ENCODE peak calls at places on chromosomes 6 and 20, in six cellular contexts. Q is K562, J is A549, N is HepG2, I is SK-N-SH, Z is GM12878. L is an unnamed sample.

GRCh38 chr20:58558483-58559367 is 43.5 kb upstream of the APCDD1L start:
- DNase-seq in N (no peak), I (no peak), Z (no peak), Q (no peak), J (no peak), L (no peak)

GRCh38 chr6:50610562-50610961 is 102.8 kb upstream of the TFAP2D start:
- DNase-seq in N (no peak), Q (no peak), J (no peak), Z (no peak), I (peak), L (no peak)

GRCh38 chr6:25298508-25298834 is 19.3 kb downstream of the CARMIL1 start:
- DNase-seq in Q (no peak), N (no peak), J (no peak), Z (no peak), I (no peak), L (no peak)

GRCh38 chr6:22053385-22053997 is 243.3 kb downstream of the PRL start:
- DNase-seq in N (no peak), Q (no peak), I (no peak), Z (no peak), J (no peak), L (no peak)

GRCh38 chr6:129863664-129864063 is 2.5 kb upstream of the TMEM244 start:
- DNase-seq in Z (no peak), I (no peak), N (no peak), Q (no peak), J (no peak), L (no peak)

GRCh38 chr6:67933278-67933677 is 701.8 kb upstream of the ADGRB3 start:
- DNase-seq in Q (peak), J (peak), Z (no peak), I (no peak), N (no peak), L (no peak)

GRCh38 chr20:50572922-50573777 is 63.0 kb downstream of the PTPN1 start:
- DNase-seq in Z (no peak), Q (no peak), J (no peak), N (no peak), I (peak), L (no peak)

GRCh38 chr20:5590899-5591298 is 159.3 kb upstream of the SHLD1 start:
- DNase-seq in N (no peak), Z (no peak), Q (no peak), I (no peak), J (no peak), L (no peak)

GRCh38 chr6:110625883-110626282 is 149.5 kb upstream of the SLC22A16 start:
- DNase-seq in I (no peak), J (no peak), N (no peak), Z (no peak), Q (peak), L (no peak)

GRCh38 chr20:58227391-58228102 is 906 bp downstream of the ANKRD60 start:
- DNase-seq in Q (no peak), J (no peak), N (no peak), Z (no peak), I (no peak), L (no peak)

GRCh38 chr6:32218167-32218566 is 5.7 kb downstream of the NOTCH4 start:
- DNase-seq in N (no peak), Q (no peak), Z (no peak), J (no peak), I (no peak), L (no peak)

GRCh38 chr6:83417880-83418663 is 12.8 kb downstream of the ME1 start:
- DNase-seq in N (peak), J (peak), Z (no peak), Q (peak), I (peak), L (no peak)

GRCh38 chr6:146419576-146419975 is 124.1 kb upstream of the RAB32 start:
- DNase-seq in J (no peak), N (no peak), I (no peak), Q (no peak), Z (no peak), L (no peak)

GRCh38 chr6:42339991-42340401 is 111.7 kb downstream of the TRERF1 start:
- DNase-seq in J (no peak), Z (peak), Q (no peak), N (no peak), I (no peak), L (no peak)

GRCh38 chr6:128364766-128365519 is 155.5 kb downstream of the PTPRK start:
- DNase-seq in J (no peak), N (no peak), Z (no peak), I (no peak), Q (no peak), L (no peak)

GRCh38 chr6:117264487-117265424 is 602 bp upstream of the VGLL2 start:
- DNase-seq in I (peak), Q (no peak), N (no peak), Z (no peak), J (no peak), L (peak)

GRCh38 chr6:37940074-37940847 is 120.7 kb downstream of the ZFAND3 start:
- DNase-seq in I (no peak), Z (no peak), N (no peak), J (no peak), Q (no peak), L (no peak)

GRCh38 chr6:96651816-96652215 is 88.9 kb downstream of the FHL5 start:
- DNase-seq in Q (no peak), N (no peak), I (no peak), J (no peak), Z (peak), L (no peak)

GRCh38 chr20:25196701-25197120 is 1.2 kb downstream of the ENTPD6 start:
- DNase-seq in J (no peak), N (no peak), Q (no peak), I (no peak), Z (no peak), L (peak)

GRCh38 chr6:133835901-133836300 is 53.0 kb upstream of the TCF21 start:
- DNase-seq in Q (no peak), I (no peak), J (peak), Z (no peak), N (no peak), L (no peak)

GRCh38 chr6:170227996-170228550 is 62.8 kb downstream of the DLL1 start:
- DNase-seq in N (no peak), J (no peak), Q (no peak), Z (no peak), I (no peak), L (no peak)

GRCh38 chr20:35300469-35301262 is 8.4 kb upstream of the FAM83C start:
- DNase-seq in N (no peak), Z (no peak), I (no peak), Q (no peak), J (no peak), L (no peak)

GRCh38 chr6:157563611-157564284 is 182.8 kb downstream of the ZDHHC14 start:
- DNase-seq in Z (peak), N (no peak), I (no peak), J (no peak), Q (no peak), L (no peak)

GRCh38 chr6:118748311-118749062 is 97.1 kb upstream of the CEP85L start:
- DNase-seq in I (peak), Q (no peak), N (no peak), J (no peak), Z (no peak), L (no peak)

GRCh38 chr6:19535351-19535750 is 301.8 kb upstream of the ID4 start:
- DNase-seq in Q (no peak), Z (no peak), J (no peak), N (no peak), I (no peak), L (no peak)

GRCh38 chr20:50286609-50287008 is 96.0 kb downstream of the CEBPB start:
- DNase-seq in Z (no peak), J (peak), I (peak), Q (no peak), N (no peak), L (no peak)

GRCh38 chr6:96923871-96924493 is 546 bp upstream of the KLHL32 start:
- DNase-seq in I (peak), Z (no peak), N (peak), J (no peak), Q (no peak), L (peak)

GRCh38 chr20:47854687-47855212 is 69.5 kb upstream of the SULF2 start:
- DNase-seq in Z (no peak), J (peak), I (peak), Q (peak), N (peak), L (peak)

GRCh38 chr20:64242003-64242796 is 13.3 kb upstream of the PCMTD2 start:
- DNase-seq in J (no peak), Q (no peak), Z (no peak), I (no peak), N (no peak), L (no peak)

GRCh38 chr6:142746524-142746923 is 198.5 kb downstream of the HIVEP2 start:
- DNase-seq in Z (no peak), Q (peak), I (peak), N (peak), J (peak), L (no peak)

GRCh38 chr20:2130062-2130591 is 28.5 kb downstream of the STK35 start:
- DNase-seq in Z (no peak), J (no peak), I (no peak), Q (peak), N (no peak), L (no peak)

GRCh38 chr20:5643936-5644335 is 106.3 kb upstream of the SHLD1 start:
- DNase-seq in Q (no peak), N (no peak), Z (no peak), J (no peak), I (no peak), L (no peak)

GRCh38 chr6:116011520-116011919 is 49.2 kb downstream of the FRK start:
- DNase-seq in I (no peak), Z (peak), Q (no peak), N (no peak), J (no peak), L (no peak)

GRCh38 chr20:38730989-38731737 is 6.9 kb downstream of the SLC32A1 start:
- DNase-seq in N (peak), Z (no peak), I (peak), J (peak), Q (peak), L (peak)

GRCh38 chr6:90695316-90695715 is 108.4 kb upstream of the MAP3K7 start:
- DNase-seq in N (no peak), Q (no peak), J (no peak), I (no peak), Z (no peak), L (no peak)

GRCh38 chr6:90703383-90703782 is 116.5 kb upstream of the MAP3K7 start:
- DNase-seq in N (no peak), I (no peak), Q (no peak), J (no peak), Z (no peak), L (no peak)

GRCh38 chr6:90707223-90707622 is 120.4 kb upstream of the MAP3K7 start:
- DNase-seq in Z (no peak), J (no peak), Q (no peak), I (no peak), N (no peak), L (no peak)

GRCh38 chr6:90701146-90701781 is 114.4 kb upstream of the MAP3K7 start:
- DNase-seq in Q (peak), N (no peak), Z (no peak), J (peak), I (peak), L (peak)
- TF ChIP-seq CHD2 in Q (no peak), N (no peak), Z (no peak), J (no peak), I (no peak), L (no peak)

GRCh38 chr6:160995271-160995670 is 3.7 kb downstream of the MAP3K4 start:
- DNase-seq in Q (no peak), I (no peak), J (no peak), Z (no peak), N (no peak), L (no peak)
- TF ChIP-seq CHD2 in Q (no peak), I (no peak), J (no peak), Z (no peak), N (no peak), L (no peak)

GRCh38 chr6:114747995-114748625 is 405.3 kb upstream of the HS3ST5 start:
- DNase-seq in Q (peak), I (peak), Z (no peak), J (peak), N (peak), L (no peak)
- TF ChIP-seq CHD2 in Q (no peak), I (no peak), Z (no peak), J (no peak), N (no peak), L (no peak)

DNA sequence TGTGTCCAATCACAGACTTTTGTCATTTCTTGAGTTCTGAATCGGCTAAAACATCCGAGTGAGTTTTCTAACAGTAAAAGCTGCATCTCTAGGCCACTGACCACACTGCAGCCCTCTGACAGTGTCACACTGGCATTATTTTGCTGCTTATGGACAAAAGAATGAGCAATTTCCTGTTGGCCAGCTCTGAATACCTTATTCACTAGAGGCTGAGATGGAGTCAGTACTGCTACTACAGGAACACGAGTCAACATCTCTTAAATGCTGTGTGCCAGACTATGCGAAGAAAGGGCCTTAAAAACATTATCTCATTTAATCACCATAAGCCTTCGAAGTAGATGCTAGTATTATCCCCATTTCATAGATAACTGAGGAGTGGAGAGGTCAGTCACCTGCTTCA is 42.5 kb upstream of the IPCEF1 start:
- DNase-seq in Z (no peak), J (no peak), I (no peak), Q (no peak), N (no peak), L (no peak)
- TF ChIP-seq CHD2 in Z (no peak), J (no peak), I (no peak), Q (no peak), N (no peak), L (no peak)

L was measured in H1.